ENCODE peak calls at places on chromosomes 13 and 19, in eight cellular contexts. T, G, W, D, K, Y, X and Q are unnamed samples. For H3K9me3, the result is how much of the 10 kb centered on the place peaks cover.

GRCh38 chr13:44413095-44413494 is 39.5 kb downstream of the SERP2 start:
- DNase-seq in W (no peak), Y (no peak), K (no peak), G (no peak), X (no peak), D (no peak), T (peak), Q (no peak)

GRCh38 chr13:26280295-26280694 is 26.4 kb downstream of the CDK8 start:
- DNase-seq in Y (no peak), K (no peak), X (no peak), G (no peak), W (no peak), T (peak), D (no peak), Q (no peak)

GRCh38 chr13:112953591-112954487 is 15.2 kb upstream of the MCF2L start:
- DNase-seq in K (no peak), W (no peak), D (peak), X (no peak), T (no peak), G (no peak), Y (no peak), Q (no peak)

GRCh38 chr19:10552596-10553053 is 8.9 kb downstream of the ATG4D start:
- DNase-seq in D (no peak), X (no peak), W (no peak), G (no peak), K (no peak), T (peak), Y (no peak), Q (no peak)

GRCh38 chr13:85603735-85604134 is 195.5 kb downstream of the SLITRK6 start:
- DNase-seq in X (no peak), K (no peak), D (no peak), T (no peak), Y (no peak), G (no peak), W (no peak), Q (no peak)

GRCh38 chr13:44155422-44156293 is 218.0 kb upstream of the SERP2 start:
- DNase-seq in G (peak), D (peak), Y (peak), K (no peak), X (no peak), W (no peak), T (peak), Q (peak)

GRCh38 chr19:49255674-49256073 is 69.3 kb downstream of the SLC6A16 start:
- DNase-seq in Y (no peak), D (no peak), T (no peak), W (no peak), K (no peak), G (no peak), X (no peak), Q (no peak)

GRCh38 chr13:75870397-75870801 is 234.3 kb downstream of the LMO7 start:
- DNase-seq in D (no peak), W (no peak), G (peak), Y (no peak), X (no peak), T (peak), K (no peak), Q (no peak)

GRCh38 chr13:40048551-40048950 is 393.1 kb downstream of the COG6 start:
- DNase-seq in W (no peak), G (no peak), K (no peak), X (no peak), D (no peak), Y (no peak), T (no peak), Q (no peak)

GRCh38 chr19:29013325-29013724 is 199.6 kb downstream of the UQCRFS1 start:
- DNase-seq in W (peak), G (no peak), X (no peak), Y (no peak), T (no peak), K (no peak), D (no peak), Q (no peak)

GRCh38 chr13:109840201-109840892 is 54.0 kb upstream of the IRS2 start:
- DNase-seq in T (peak), W (no peak), D (no peak), K (no peak), G (no peak), Y (no peak), X (no peak), Q (no peak)

GRCh38 chr19:827710-828321 is at the start of gene AZU1:
- DNase-seq in D (peak), T (no peak), K (no peak), X (no peak), Y (no peak), W (peak), G (no peak), Q (no peak)

GRCh38 chr13:93511011-93511410 is 284.4 kb downstream of the GPC6 start:
- DNase-seq in G (no peak), X (no peak), T (no peak), K (no peak), D (no peak), Y (no peak), W (no peak), Q (no peak)

GRCh38 chr19:40688294-40688693 is 2.2 kb downstream of the NUMBL start:
- DNase-seq in G (no peak), T (no peak), Y (no peak), W (no peak), K (no peak), D (no peak), X (no peak), Q (no peak)

GRCh38 chr19:1747285-1748114 is 5.8 kb upstream of the ONECUT3 start:
- DNase-seq in G (no peak), W (no peak), T (peak), Y (no peak), D (peak), X (no peak), K (peak), Q (no peak)

GRCh38 chr13:34750078-34750703 is 191.9 kb upstream of the NBEA start:
- DNase-seq in T (peak), D (no peak), Y (peak), X (no peak), K (no peak), W (peak), G (peak), Q (no peak)

GRCh38 chr13:42392180-42392579 is 120.2 kb downstream of the AKAP11 start:
- DNase-seq in X (no peak), W (no peak), G (no peak), Y (no peak), T (no peak), K (no peak), D (no peak), Q (no peak)

GRCh38 chr13:78595819-78596700 is 7.3 kb downstream of the POU4F1 start:
- DNase-seq in T (no peak), D (no peak), X (no peak), G (no peak), Y (no peak), K (no peak), W (no peak), Q (no peak)

GRCh38 chr13:70964124-70964523 is 855.9 kb upstream of the KLHL1 start:
- DNase-seq in D (no peak), G (no peak), X (no peak), K (no peak), Y (no peak), T (no peak), W (no peak), Q (no peak)

GRCh38 chr13:67643656-67644055 is 413.5 kb upstream of the PCDH9 start:
- DNase-seq in T (no peak), X (no peak), Y (no peak), D (no peak), K (no peak), W (no peak), G (no peak), Q (no peak)

GRCh38 chr13:53340505-53341143 is 312.0 kb downstream of the OLFM4 start:
- DNase-seq in T (no peak), X (no peak), K (no peak), G (no peak), Y (no peak), D (no peak), W (no peak), Q (no peak)

GRCh38 chr19:58386166-58386575 is 898 bp upstream of the RPS5 start:
- DNase-seq in G (peak), T (no peak), K (no peak), X (no peak), Y (no peak), W (no peak), D (no peak), Q (no peak)

GRCh38 chr13:112768795-112769411 is 79.1 kb downstream of the ATP11A start:
- DNase-seq in W (peak), G (no peak), Y (peak), T (no peak), X (no peak), D (peak), K (peak), Q (no peak)

GRCh38 chr13:25463496-25463895 is 91.7 kb downstream of the ATP8A2 start:
- DNase-seq in K (no peak), D (no peak), X (no peak), Y (no peak), T (no peak), W (no peak), G (no peak), Q (no peak)

GRCh38 chr13:28718186-28718537 is 608 bp downstream of the SLC46A3 start:
- DNase-seq in W (no peak), T (peak), K (no peak), X (no peak), G (no peak), Y (no peak), D (no peak), Q (no peak)

GRCh38 chr13:45445053-45445452 is 19.7 kb upstream of the COG3 start:
- DNase-seq in W (no peak), K (no peak), G (no peak), X (no peak), T (no peak), Y (no peak), D (no peak), Q (no peak)

GRCh38 chr13:60431108-60431700 is 34.2 kb downstream of the TDRD3 start:
- DNase-seq in D (no peak), X (peak), W (no peak), K (no peak), G (no peak), Y (no peak), T (peak), Q (no peak)

GRCh38 chr13:106602178-106602577 is 34.2 kb upstream of the ARGLU1 start:
- DNase-seq in Y (no peak), W (no peak), G (no peak), D (peak), T (no peak), X (no peak), K (no peak), Q (no peak)

GRCh38 chr13:106597190-106597589 is 29.3 kb upstream of the ARGLU1 start:
- DNase-seq in Y (peak), X (no peak), D (no peak), W (no peak), K (no peak), T (peak), G (peak), Q (no peak)

GRCh38 chr13:106603568-106603967 is 35.6 kb upstream of the ARGLU1 start:
- DNase-seq in K (no peak), D (no peak), W (no peak), T (no peak), G (no peak), Y (no peak), X (no peak), Q (no peak)

GRCh38 chr13:106597759-106598395 is 29.9 kb upstream of the ARGLU1 start:
- DNase-seq in W (peak), T (no peak), D (no peak), G (no peak), X (no peak), K (no peak), Y (no peak), Q (no peak)

DNA sequence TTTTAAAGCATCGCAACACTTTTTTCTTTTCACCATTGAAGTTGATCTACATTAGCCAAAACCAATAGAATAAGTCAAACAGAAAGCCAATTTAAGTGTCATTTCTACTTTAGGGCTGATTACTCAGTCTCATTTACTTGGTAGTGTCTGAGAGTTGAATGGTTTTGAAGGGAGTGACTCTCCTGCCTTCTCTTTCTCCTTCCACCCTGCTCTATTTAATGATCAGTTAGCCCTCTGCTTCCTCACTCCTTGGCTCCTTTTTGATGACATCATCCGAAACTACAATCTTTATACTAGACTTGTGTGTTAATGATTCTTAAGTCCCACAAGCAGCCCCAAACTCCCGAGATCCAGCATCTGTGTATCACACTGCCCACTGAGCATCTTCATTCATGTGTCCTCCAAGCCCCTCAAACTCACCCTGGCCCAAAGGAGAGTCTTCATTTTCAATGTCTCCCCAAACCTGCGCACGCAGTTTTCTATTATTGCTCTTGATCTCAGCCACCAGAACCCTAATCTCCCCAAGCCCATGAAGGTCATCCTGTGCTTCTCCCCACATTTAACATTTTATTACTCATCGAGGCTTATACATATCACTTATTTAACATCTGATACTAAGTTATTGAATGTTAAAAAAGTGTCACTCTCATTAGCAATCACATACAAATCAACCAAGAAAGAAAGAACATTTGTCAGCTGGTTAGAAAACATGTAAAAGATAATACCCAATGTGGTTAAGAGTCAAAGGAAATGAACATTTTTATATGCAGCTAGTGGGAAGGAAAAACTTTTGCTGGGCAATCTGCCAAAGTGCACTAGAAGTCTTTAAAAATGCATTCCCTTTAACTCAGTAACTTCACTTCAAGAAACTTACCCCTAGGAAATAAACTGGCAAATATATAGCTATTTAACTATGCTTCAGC is 32.2 kb upstream of the ARGLU1 start:
- DNase-seq in K (no peak), G (no peak), T (peak), X (peak), D (no peak), Y (peak), W (no peak), Q (no peak)
- H3K4me3 ChIP-seq in K (no peak), G (no peak), T (no peak), X (no peak), D (no peak), Y (no peak), W (no peak), Q (no peak)

GRCh38 chr13:103812558-103812957 is 746.3 kb upstream of the SLC10A2 start:
- DNase-seq in K (no peak), D (no peak), Y (no peak), W (no peak), T (no peak), X (no peak), G (no peak), Q (no peak)

GRCh38 chr13:103815619-103816018 is 749.4 kb upstream of the SLC10A2 start:
- DNase-seq in D (no peak), X (no peak), G (no peak), T (peak), K (no peak), W (no peak), Y (no peak), Q (no peak)

GRCh38 chr13:103805771-103806170 is 739.6 kb upstream of the SLC10A2 start:
- DNase-seq in T (no peak), D (no peak), W (no peak), Y (no peak), K (no peak), X (no peak), G (no peak), Q (no peak)

GRCh38 chr13:103812966-103813365 is 746.7 kb upstream of the SLC10A2 start:
- DNase-seq in T (peak), D (no peak), X (no peak), K (no peak), W (no peak), G (no peak), Y (no peak), Q (no peak)

GRCh38 chr13:103810026-103810425 is 743.8 kb upstream of the SLC10A2 start:
- DNase-seq in T (no peak), X (no peak), K (no peak), W (no peak), G (no peak), Y (no peak), D (no peak), Q (no peak)
- H3K9me3 ChIP-seq in T (under half), X (under half), K (under half), W (under half), G (under half), Y (under half), D (under half), Q (under half)

GRCh38 chr13:98997051-98997730 is 19.3 kb upstream of the DOCK9 start:
- DNase-seq in Y (no peak), G (no peak), T (no peak), X (no peak), K (no peak), D (no peak), W (no peak), Q (no peak)

GRCh38 chr13:98996046-98996445 is 18.2 kb upstream of the DOCK9 start:
- DNase-seq in W (no peak), K (no peak), Y (no peak), G (no peak), D (no peak), X (no peak), T (no peak), Q (no peak)

GRCh38 chr13:98999635-98999952 is 21.7 kb upstream of the DOCK9 start:
- DNase-seq in W (no peak), T (peak), D (no peak), Y (no peak), K (no peak), X (no peak), G (no peak), Q (no peak)

GRCh38 chr13:98998831-98999634 is 21.2 kb upstream of the DOCK9 start:
- DNase-seq in K (peak), G (peak), W (no peak), D (no peak), Y (no peak), T (no peak), X (no peak), Q (no peak)

GRCh38 chr13:98997738-98998641 is 20.1 kb upstream of the DOCK9 start:
- DNase-seq in K (no peak), W (no peak), D (no peak), Y (no peak), T (no peak), X (no peak), G (no peak), Q (no peak)
- H3K4me3 ChIP-seq in K (no peak), W (no peak), D (no peak), Y (no peak), T (no peak), X (no peak), G (no peak), Q (no peak)

DNA sequence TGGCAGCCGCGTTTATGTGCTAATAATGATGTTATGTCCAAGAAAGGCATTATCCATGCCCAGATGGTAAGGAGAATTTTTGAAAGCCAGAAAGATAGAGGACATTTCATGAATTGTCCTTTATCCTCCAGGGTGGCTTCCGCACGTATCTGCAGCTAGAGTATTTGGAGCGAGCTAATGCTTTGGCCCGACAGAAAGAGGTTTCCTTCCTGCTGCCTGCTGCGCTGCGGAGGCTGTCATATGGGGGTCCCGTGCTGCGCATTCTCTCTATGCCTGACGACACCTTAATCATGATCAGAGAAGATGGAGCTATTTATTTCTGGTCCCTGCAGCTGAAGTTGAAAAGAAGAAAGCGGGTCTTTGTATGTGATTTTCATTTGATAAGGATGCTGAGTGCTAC is 90.0 kb downstream of the TEX26 start:
- DNase-seq in Y (no peak), T (no peak), X (no peak), K (no peak), D (no peak), G (no peak), W (no peak), Q (no peak)
- H3K9me3 ChIP-seq in Y (under half), T (under half), X (under half), K (under half), D (under half), G (under half), W (under half), Q (under half)

GRCh38 chr19:46913852-46914430 is 53.1 kb downstream of the ARHGAP35 start:
- DNase-seq in T (no peak), K (no peak), D (no peak), X (no peak), W (no peak), G (no peak), Y (no peak), Q (no peak)
- H3K4me3 ChIP-seq in T (no peak), K (no peak), D (no peak), X (no peak), W (peak), G (no peak), Y (no peak), Q (no peak)

DNA sequence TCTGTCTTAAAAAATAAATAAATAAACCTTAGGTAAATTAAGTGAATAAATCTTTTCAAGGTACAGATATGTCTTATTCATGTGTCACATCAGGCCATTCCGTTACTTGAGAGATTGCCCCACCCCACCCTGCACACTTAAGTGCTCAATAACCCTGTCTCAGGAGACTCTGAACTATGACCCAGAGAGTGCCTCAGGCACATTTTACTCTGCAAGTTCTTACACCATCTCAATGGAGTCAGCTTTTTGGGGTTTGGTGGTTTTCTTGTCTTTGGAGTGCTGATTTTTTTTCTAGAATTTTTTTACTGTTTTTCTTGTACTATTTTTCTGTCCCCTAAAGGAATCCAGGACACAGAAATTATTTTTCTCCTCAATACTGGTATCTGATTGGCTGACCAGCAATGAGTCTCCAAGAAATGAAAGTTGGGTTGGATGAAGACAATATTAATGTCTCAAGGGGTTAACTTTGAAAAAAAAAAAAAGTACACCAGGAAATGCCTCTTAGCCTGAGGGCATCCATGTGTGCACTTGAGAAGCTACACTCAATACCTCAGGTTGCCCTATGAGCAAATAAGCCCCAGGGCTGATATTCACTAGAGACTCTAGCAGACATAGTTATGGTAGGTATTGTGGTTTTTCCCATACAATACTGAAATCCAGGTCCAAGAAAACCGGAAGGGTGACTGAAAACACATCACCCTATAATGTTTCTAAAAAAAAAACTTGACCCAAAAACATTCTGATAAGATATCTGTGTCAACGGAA is 114.6 kb upstream of the ZNF91 start:
- DNase-seq in W (no peak), X (no peak), D (no peak), Y (no peak), K (no peak), G (no peak), T (no peak), Q (no peak)
- H3K9me3 ChIP-seq in W (under half), X (under half), D (half or more), Y (under half), K (under half), G (under half), T (under half), Q (under half)

GRCh38 chr13:21677075-21677628 is 6.3 kb downstream of the FGF9 start:
- DNase-seq in W (no peak), Y (no peak), G (no peak), K (no peak), T (no peak), D (no peak), X (no peak), Q (no peak)
- H3K4me3 ChIP-seq in W (no peak), Y (no peak), G (no peak), K (no peak), T (no peak), D (no peak), X (no peak), Q (no peak)

GRCh38 chr19:43905897-43906296 is 29.2 kb downstream of the ZNF45 start:
- DNase-seq in W (no peak), G (no peak), X (no peak), Y (no peak), T (no peak), D (no peak), K (no peak), Q (no peak)
- H3K9me3 ChIP-seq in W (half or more), G (under half), X (under half), Y (under half), T (under half), D (half or more), K (under half), Q (half or more)

GRCh38 chr19:30374791-30375650 is 2.8 kb downstream of the ZNF536 start:
- DNase-seq in T (no peak), Y (no peak), G (no peak), W (no peak), K (no peak), X (no peak), D (peak), Q (no peak)
- H3K4me3 ChIP-seq in T (peak), Y (no peak), G (no peak), W (no peak), K (no peak), X (no peak), D (peak), Q (no peak)